ENCODE peak calls at places on chromosomes 5 and 9, in five cellular contexts. A is hepatocyte, L is PC-3, Y is GM23248, S is HCT116. D is an unnamed sample. For H3K4me1 and H3K27me3, the result is how much of the 10 kb centered on the place peaks cover.

GRCh38 chr9:69975681-69976080 is 68.0 kb upstream of the MAMDC2 start:
- DNase-seq in S (no peak), A (no peak), Y (peak), L (no peak), D (no peak)

GRCh38 chr9:127991017-127991756 is 10.4 kb upstream of the EEIG1 start:
- DNase-seq in Y (no peak), A (peak), S (no peak), L (peak), D (no peak)

GRCh38 chr9:2570615-2571479 is 50.7 kb upstream of the VLDLR start:
- DNase-seq in S (peak), Y (peak), L (peak), A (peak), D (no peak)

GRCh38 chr5:173056783-173057061 is 570 bp downstream of the CREBRF start:
- DNase-seq in L (no peak), Y (no peak), S (no peak), A (no peak), D (no peak)

GRCh38 chr9:94937214-94937903 is 210.9 kb downstream of the AOPEP start:
- DNase-seq in L (peak), S (no peak), A (peak), Y (peak), D (no peak)

GRCh38 chr5:180001742-180002141 is 69.8 kb downstream of the RNF130 start:
- DNase-seq in Y (no peak), S (no peak), L (no peak), A (no peak), D (no peak)

GRCh38 chr5:107567901-107568671 is 102.7 kb downstream of the EFNA5 start:
- DNase-seq in S (no peak), L (no peak), Y (no peak), A (no peak), D (no peak)

GRCh38 chr5:54696931-54697330 is 179.4 kb downstream of the SNX18 start:
- DNase-seq in L (no peak), A (peak), S (no peak), Y (no peak), D (no peak)

GRCh38 chr9:93620881-93621820 is 44.8 kb downstream of the PHF2 start:
- DNase-seq in A (no peak), S (no peak), Y (no peak), L (no peak), D (no peak)

GRCh38 chr9:96484521-96484931 is 34.6 kb downstream of the HABP4 start:
- DNase-seq in Y (peak), L (no peak), A (no peak), S (no peak), D (no peak)

GRCh38 chr9:72203205-72203803 is 54.1 kb downstream of the GDA start:
- DNase-seq in S (peak), A (peak), L (peak), Y (peak), D (peak)

GRCh38 chr9:123368481-123369153 is 12.6 kb downstream of the CRB2 start:
- DNase-seq in L (no peak), A (no peak), Y (no peak), S (no peak), D (no peak)

GRCh38 chr5:147893820-147894219 is 12.5 kb downstream of the C5orf46 start:
- DNase-seq in L (peak), A (no peak), S (no peak), Y (no peak), D (no peak)

GRCh38 chr5:74626386-74627222 is 13.9 kb downstream of the ENC1 start:
- DNase-seq in S (no peak), Y (no peak), L (no peak), A (no peak), D (no peak)

GRCh38 chr9:120532475-120532874 is 47.5 kb downstream of the CDK5RAP2 start:
- DNase-seq in Y (peak), L (peak), S (peak), A (peak), D (no peak)

GRCh38 chr9:105043370-105043936 is 115.5 kb upstream of the ABCA1 start:
- DNase-seq in L (no peak), S (no peak), A (no peak), Y (no peak), D (no peak)
- TF ChIP-seq EZH2phosphoT487 in L (no peak), S (no peak), A (no peak), Y (no peak), D (no peak)

GRCh38 chr9:109311731-109312130 is 9.1 kb downstream of the EPB41L4B start:
- DNase-seq in A (no peak), Y (no peak), L (no peak), S (no peak), D (no peak)
- H3K4me1 ChIP-seq in A (under half), Y (under half), L (half or more), S (under half), D (under half)

DNA sequence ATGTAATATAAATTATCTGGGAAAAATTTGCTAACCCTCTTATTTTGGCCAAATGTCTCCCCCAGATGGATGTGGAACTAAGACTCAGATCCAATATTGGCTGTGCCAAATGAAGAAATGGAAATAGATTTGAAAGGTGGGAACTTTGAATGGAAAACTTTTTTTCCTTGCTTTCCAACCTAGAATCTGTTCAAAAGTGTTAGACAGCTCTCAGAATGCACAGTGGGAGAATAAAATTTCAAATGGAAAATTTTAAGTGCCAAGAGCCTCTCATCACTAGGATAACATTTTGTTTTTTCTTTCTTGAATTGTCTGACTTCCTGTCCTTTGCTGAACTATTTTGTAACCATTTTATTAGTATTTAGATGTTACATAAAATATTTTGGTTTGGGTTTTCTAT is 142.7 kb upstream of the GAS1 start:
- DNase-seq in L (no peak), A (no peak), Y (no peak), S (no peak), D (no peak)
- H3K27me3 ChIP-seq in L (under half), A (under half), Y (under half), S (under half), D (under half)

DNA sequence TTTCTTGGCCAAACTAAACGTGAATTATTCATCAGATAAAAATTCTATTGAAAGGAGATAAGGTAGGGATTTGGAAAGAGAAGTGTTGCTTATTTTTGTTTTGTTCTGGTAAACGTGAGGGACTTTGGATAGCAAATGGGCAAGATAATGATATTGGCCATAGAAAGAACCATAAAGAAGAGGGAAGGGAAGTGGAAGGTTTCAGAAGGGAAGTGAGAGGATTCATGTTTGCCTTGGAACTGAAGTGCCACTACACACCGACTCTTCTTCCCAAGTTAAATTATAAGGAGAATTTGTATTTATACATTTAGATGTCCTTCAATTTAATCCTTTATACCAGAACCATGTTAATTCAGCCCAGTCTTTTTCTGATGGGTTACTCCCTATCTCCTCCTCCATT is 42.1 kb upstream of the TAF11L2 start:
- DNase-seq in A (no peak), Y (no peak), L (no peak), S (no peak), D (no peak)
- TF ChIP-seq EZH2phosphoT487 in A (no peak), Y (no peak), L (no peak), S (no peak), D (no peak)

DNA sequence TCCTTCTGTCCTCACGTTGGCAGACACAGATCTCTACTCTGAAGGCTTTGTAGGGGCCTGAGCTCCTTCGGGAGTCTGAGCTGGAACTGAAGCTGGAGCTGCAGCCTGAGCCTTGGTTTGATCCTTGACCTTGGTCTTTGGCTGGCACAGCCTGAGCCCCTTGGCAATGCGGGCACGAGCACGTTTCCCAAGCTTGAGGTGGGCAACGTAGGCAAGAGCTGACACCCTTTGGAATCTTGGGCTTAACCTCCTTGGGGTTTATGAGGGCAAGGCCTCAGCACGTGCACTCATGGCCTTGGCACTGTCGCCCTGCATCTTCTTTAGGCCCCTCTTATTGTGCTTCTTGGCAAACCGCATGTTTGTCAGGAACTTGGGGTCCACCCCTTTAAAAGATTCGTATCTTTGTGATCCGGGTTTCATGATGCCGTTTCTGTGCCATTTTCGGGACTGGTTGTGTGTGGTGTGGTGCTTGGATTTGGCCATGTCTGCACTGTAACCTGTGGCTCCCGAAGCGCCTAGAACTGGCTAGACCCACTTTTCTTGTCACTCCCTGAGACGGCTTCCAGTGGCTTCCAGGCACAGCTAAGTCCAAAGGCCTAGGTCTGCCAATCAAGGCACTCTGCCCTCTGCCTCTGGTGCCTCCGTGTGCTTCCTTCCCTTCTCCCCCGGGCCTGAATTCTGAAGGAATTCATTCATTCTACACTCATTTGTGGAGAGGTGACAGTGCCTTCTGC is 1.4 kb downstream of the SUSD1 start:
- DNase-seq in Y (no peak), A (no peak), S (no peak), L (no peak), D (no peak)
- H3K4me1 ChIP-seq in Y (under half), A (under half), S (under half), L (under half), D (under half)

DNA sequence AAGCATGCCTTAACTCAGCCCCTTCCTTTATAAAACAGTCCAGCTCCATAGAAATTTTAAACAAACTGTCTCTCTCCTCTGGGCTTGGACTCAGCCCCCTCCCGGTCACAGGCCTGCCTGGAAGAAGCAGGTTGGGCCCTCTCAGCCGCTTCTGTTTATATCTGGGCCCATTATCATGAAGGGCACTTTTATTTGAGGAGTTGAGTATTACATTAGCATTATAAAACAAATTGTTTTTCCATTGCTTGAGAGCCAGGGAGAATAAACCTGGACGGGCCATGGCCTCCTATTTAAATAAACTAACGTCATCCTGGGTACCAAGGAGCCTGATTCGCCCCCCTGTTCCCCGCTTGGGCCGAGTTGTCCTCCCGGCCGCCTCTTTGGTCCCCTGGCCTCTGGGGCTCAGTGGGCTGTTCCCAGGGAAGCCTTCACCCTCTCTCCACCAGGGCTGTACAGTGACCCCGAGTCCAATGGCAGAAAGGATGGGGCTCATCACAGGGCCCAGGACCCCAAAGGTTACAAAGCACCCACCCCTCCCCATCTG is 13.2 kb downstream of the IRX2 start:
- DNase-seq in S (no peak), A (peak), Y (no peak), L (no peak), D (peak)
- H3K27me3 ChIP-seq in S (under half), A (half or more), Y (under half), L (under half), D (half or more)

DNA sequence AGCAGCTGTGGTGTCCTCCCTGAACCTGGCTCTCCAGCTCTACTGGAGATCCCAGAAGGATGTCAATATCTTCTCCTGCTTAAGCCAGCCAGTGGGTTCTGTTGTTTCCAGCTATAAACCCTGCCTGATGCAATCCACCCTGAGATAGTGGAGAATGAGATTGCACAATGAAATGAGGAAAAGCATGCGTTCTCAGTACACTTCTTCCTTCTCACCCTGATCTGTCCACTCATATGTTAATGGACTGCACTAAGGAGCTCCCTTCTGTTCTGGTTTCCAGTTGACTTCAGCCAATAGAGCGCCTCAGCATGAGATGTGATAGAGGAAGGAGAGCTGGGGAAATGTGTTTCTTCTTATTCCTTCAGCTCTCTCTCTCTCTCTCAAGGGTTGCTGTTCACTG is 40.0 kb upstream of the CDH6 start:
- DNase-seq in S (no peak), Y (peak), A (peak), L (no peak), D (no peak)
- TF ChIP-seq EZH2phosphoT487 in S (no peak), Y (no peak), A (no peak), L (no peak), D (no peak)

GRCh38 chr5:14256026-14256690 is 113.0 kb downstream of the TRIO start:
- DNase-seq in S (no peak), Y (no peak), A (no peak), L (peak), D (no peak)

GRCh38 chr5:14252793-14253192 is 109.7 kb downstream of the TRIO start:
- DNase-seq in A (no peak), S (no peak), Y (no peak), L (no peak), D (no peak)

GRCh38 chr5:14251733-14252132 is 108.6 kb downstream of the TRIO start:
- DNase-seq in S (no peak), A (no peak), L (no peak), Y (no peak), D (no peak)

GRCh38 chr5:14256756-14257393 is 113.7 kb downstream of the TRIO start:
- DNase-seq in A (no peak), L (peak), Y (peak), S (no peak), D (no peak)

GRCh38 chr5:14254686-14255085 is 111.5 kb downstream of the TRIO start:
- DNase-seq in Y (no peak), A (no peak), S (no peak), L (no peak), D (no peak)
- H3K4me1 ChIP-seq in Y (under half), A (under half), S (under half), L (under half), D (half or more)

GRCh38 chr9:130336885-130337284 is 71.3 kb downstream of the HMCN2 start:
- DNase-seq in L (no peak), S (no peak), Y (no peak), A (no peak), D (no peak)
- H3K27me3 ChIP-seq in L (under half), S (under half), Y (under half), A (under half), D (under half)

D was measured in GM23338.